ENCODE peak calls at places on chromosomes 7 and 10, in six cellular contexts. C is non-pigmented ciliary epithelial cell, K is choroid plexus epithelial cell, G is RCC 7860, M is activated T-helper 1 cell treated with Interleukin-2 at 50 U/mL for 16 hours, X is MV-4-11. B is an unnamed sample.

GRCh38 chr7:33186187-33186586 is 56.8 kb downstream of the BBS9 start:
- DNase-seq in K (peak), G (peak), M (no peak), C (peak), X (no peak), B (peak)

GRCh38 chr10:121696854-121697253 is 98.6 kb upstream of the FGFR2 start:
- DNase-seq in K (no peak), X (peak), C (no peak), M (no peak), G (no peak), B (no peak)

GRCh38 chr10:60208676-60209269 is 180.9 kb downstream of the ANK3 start:
- DNase-seq in K (peak), C (no peak), M (no peak), X (peak), G (peak), B (peak)

GRCh38 chr7:150992833-150993302 is 2.1 kb downstream of the NOS3 start:
- DNase-seq in C (no peak), X (no peak), M (no peak), K (peak), G (no peak), B (no peak)

GRCh38 chr7:92646966-92647625 is 56.9 kb upstream of the FAM133B start:
- DNase-seq in X (no peak), K (no peak), G (peak), M (no peak), C (no peak), B (no peak)

GRCh38 chr7:138032186-138032585 is 30.3 kb upstream of the CREB3L2 start:
- DNase-seq in C (no peak), G (peak), X (no peak), K (no peak), M (no peak), B (no peak)

GRCh38 chr10:43372751-43373445 is 1.5 kb downstream of the FXYD4 start:
- DNase-seq in X (no peak), K (no peak), G (no peak), C (no peak), M (no peak), B (no peak)

GRCh38 chr7:127924874-127925273 is 106.4 kb downstream of the LRRC4 start:
- DNase-seq in M (no peak), K (no peak), G (no peak), C (no peak), X (no peak), B (no peak)

GRCh38 chr10:6667679-6668270 is 87.7 kb upstream of the PRKCQ start:
- DNase-seq in M (no peak), X (peak), G (peak), C (no peak), K (peak), B (peak)

GRCh38 chr10:20630092-20630643 is 266.9 kb downstream of the NEBL start:
- DNase-seq in C (no peak), M (no peak), K (no peak), G (no peak), X (no peak), B (peak)

GRCh38 chr10:101103430-101103829 is 27.7 kb upstream of the TLX1 start:
- DNase-seq in X (peak), K (no peak), G (no peak), M (no peak), C (no peak), B (no peak)

GRCh38 chr7:94276797-94277196 is 117.9 kb upstream of the COL1A2 start:
- DNase-seq in X (peak), G (peak), K (peak), C (no peak), M (no peak), B (peak)

GRCh38 chr10:97898429-97898828 is 48.8 kb downstream of the GOLGA7B start:
- DNase-seq in G (no peak), C (no peak), M (no peak), K (peak), X (peak), B (no peak)

GRCh38 chr10:86597306-86597705 is 57.0 kb upstream of the OPN4 start:
- DNase-seq in M (no peak), C (no peak), K (no peak), X (no peak), G (no peak), B (no peak)

GRCh38 chr7:194996-195829 is 2.8 kb downstream of the FAM20C start:
- DNase-seq in M (no peak), K (peak), G (no peak), C (no peak), X (peak), B (no peak)

GRCh38 chr10:90204956-90205695 is 503.7 kb downstream of the KIF20B start:
- DNase-seq in X (peak), K (peak), M (no peak), C (no peak), G (no peak), B (peak)

GRCh38 chr10:13439771-13440708 is 88.8 kb downstream of the BEND7 start:
- DNase-seq in X (peak), G (no peak), K (peak), M (peak), C (no peak), B (peak)

GRCh38 chr7:20892776-20893175 is 106.1 kb upstream of the SP8 start:
- DNase-seq in K (no peak), G (no peak), X (no peak), C (no peak), M (no peak), B (no peak)

GRCh38 chr10:22713853-22714523 is 390 bp downstream of the PIP4K2A start:
- DNase-seq in C (no peak), M (peak), G (peak), K (peak), X (no peak), B (peak)

GRCh38 chr7:153475240-153475639 is 577.0 kb upstream of the DPP6 start:
- DNase-seq in X (no peak), K (no peak), M (no peak), G (no peak), C (no peak), B (no peak)

GRCh38 chr7:74134117-74134539 is 40.0 kb upstream of the EIF4H start:
- DNase-seq in G (no peak), K (no peak), X (peak), M (no peak), C (no peak), B (peak)

GRCh38 chr7:27178366-27178765 is 4.2 kb upstream of the HOXA10 start:
- DNase-seq in K (no peak), M (no peak), G (peak), C (no peak), X (no peak), B (no peak)

GRCh38 chr7:130154501-130155317 is 50.5 kb downstream of the TMEM209 start:
- DNase-seq in K (no peak), X (no peak), C (no peak), M (no peak), G (no peak), B (no peak)

GRCh38 chr10:59971915-59972314 is 65.6 kb upstream of the CCDC6 start:
- DNase-seq in G (no peak), M (no peak), K (peak), X (no peak), C (peak), B (peak)

GRCh38 chr10:22023508-22023907 is 20.0 kb upstream of the DNAJC1 start:
- DNase-seq in K (no peak), M (no peak), G (no peak), X (no peak), C (no peak), B (no peak)

GRCh38 chr10:79424221-79425073 is 21.0 kb downstream of the ZCCHC24 start:
- DNase-seq in C (no peak), G (no peak), K (peak), M (no peak), X (no peak), B (no peak)

GRCh38 chr10:78559514-78560392 is 509.0 kb upstream of the ZMIZ1 start:
- DNase-seq in G (no peak), C (no peak), M (no peak), K (no peak), X (no peak), B (no peak)

GRCh38 chr10:29034592-29034991 is 254.3 kb upstream of the LYZL1 start:
- DNase-seq in C (no peak), M (no peak), G (no peak), X (no peak), K (no peak), B (no peak)

GRCh38 chr10:131695814-131696165 is 205.0 kb upstream of the PPP2R2D start:
- DNase-seq in G (no peak), M (no peak), C (no peak), K (no peak), X (no peak), B (no peak)

GRCh38 chr7:22563621-22564241 is 63.7 kb upstream of the STEAP1B start:
- DNase-seq in K (no peak), C (no peak), M (no peak), X (no peak), G (peak), B (peak)

GRCh38 chr7:4745971-4746919 is 29.2 kb upstream of the AP5Z1 start:
- DNase-seq in C (no peak), G (peak), M (no peak), K (peak), X (peak), B (peak)

GRCh38 chr7:153276394-153276793 is 516.8 kb downstream of the ACTR3B start:
- DNase-seq in K (no peak), M (no peak), G (no peak), X (no peak), C (no peak), B (no peak)

GRCh38 chr10:133159611-133159949 is 439 bp upstream of the KNDC1 start:
- DNase-seq in X (no peak), G (no peak), C (no peak), M (no peak), K (no peak), B (no peak)

GRCh38 chr10:8577681-8578080 is 523.2 kb downstream of the GATA3 start:
- DNase-seq in X (no peak), M (no peak), C (no peak), K (no peak), G (no peak), B (no peak)

GRCh38 chr7:108146070-108146842 is 16.1 kb upstream of the LAMB4 start:
- DNase-seq in X (peak), K (peak), G (peak), M (no peak), C (peak), B (peak)